ENCODE peak calls at places on chromosomes 11 and 22, in five cellular contexts. S, O, R, U and D are unnamed samples.

GRCh38 chr11:126739499-126740145 is 260.9 kb downstream of the KIRREL3 start:
- DNase-seq in S (no peak), O (no peak), R (no peak), U (no peak), D (no peak)

GRCh38 chr11:3855808-3856491 is 486 bp downstream of the STIM1 start:
- DNase-seq in S (peak), O (peak), R (no peak), U (peak), D (peak)

GRCh38 chr11:120648706-120649250 is 137.2 kb downstream of the GRIK4 start:
- DNase-seq in S (no peak), O (no peak), R (no peak), U (no peak), D (no peak)

GRCh38 chr11:12173111-12173510 is 62.7 kb downstream of the MICAL2 start:
- DNase-seq in S (no peak), O (no peak), R (no peak), U (no peak), D (no peak)

GRCh38 chr11:61359541-61359940 is 2.1 kb downstream of the CYB561A3 start:
- DNase-seq in S (no peak), O (no peak), R (no peak), U (no peak), D (no peak)

GRCh38 chr11:74449369-74449931 is 17.9 kb downstream of the KCNE3 start:
- DNase-seq in S (peak), O (peak), R (peak), U (no peak), D (peak)

GRCh38 chr11:126366064-126366822 is 10.8 kb downstream of the ST3GAL4 start:
- DNase-seq in S (no peak), O (no peak), R (no peak), U (peak), D (no peak)

GRCh38 chr22:49353185-49353584 is 474.5 kb downstream of the BRD1 start:
- DNase-seq in S (no peak), O (no peak), R (no peak), U (no peak), D (no peak)

GRCh38 chr22:46031066-46031465 is 54.1 kb upstream of the WNT7B start:
- DNase-seq in S (no peak), O (no peak), R (no peak), U (peak), D (no peak)

GRCh38 chr11:61667684-61668320 is 12.4 kb upstream of the DAGLA start:
- DNase-seq in S (no peak), O (no peak), R (no peak), U (no peak), D (no peak)

GRCh38 chr11:8735094-8735493 is 52.5 kb downstream of the RPL27A start:
- DNase-seq in S (no peak), O (no peak), R (no peak), U (no peak), D (no peak)

GRCh38 chr11:130159139-130159538 is 443 bp upstream of the ST14 start:
- DNase-seq in S (no peak), O (no peak), R (no peak), U (no peak), D (no peak)

GRCh38 chr11:12673924-12674570 is at the start of gene TEAD1:
- DNase-seq in S (peak), O (peak), R (peak), U (peak), D (peak)

GRCh38 chr22:47802446-47802845 is 1040.0 kb downstream of the TBC1D22A start:
- DNase-seq in S (no peak), O (peak), R (no peak), U (no peak), D (no peak)